ENCODE peak calls at places on chromosomes 1 and 21, in nine cellular contexts. W, Z, H, C, P, B, Q, U and E are unnamed samples.

GRCh38 chr1:22794691-22795090 is 84.1 kb downstream of the EPHB2 start:
- DNase-seq in Q (peak; percentile 36), B (no peak), C (no peak), P (no peak), Z (peak; percentile 41), H (no peak), W (no peak), U (no peak), E (no peak)

GRCh38 chr21:45172408-45172807 is 98.0 kb downstream of the ADARB1 start:
- DNase-seq in P (no peak), B (peak; percentile 37), C (no peak), Z (no peak), Q (no peak), W (no peak), H (no peak), U (no peak), E (no peak)

GRCh38 chr1:46134660-46135331 is 2.4 kb upstream of the PIK3R3 start:
- DNase-seq in B (no peak), H (no peak), C (peak; percentile 79), W (no peak), Q (no peak), U (no peak), P (no peak), Z (no peak), E (no peak)

GRCh38 chr1:89081005-89081404 is 16.0 kb upstream of the GBP1 start:
- DNase-seq in B (no peak), P (no peak), W (no peak), Q (no peak), U (no peak), Z (no peak), H (no peak), C (no peak), E (no peak)

GRCh38 chr1:243621973-243622372 is 228.1 kb downstream of the AKT3 start:
- DNase-seq in P (no peak), C (peak; percentile 24), U (no peak), H (no peak), B (no peak), Z (no peak), W (no peak), Q (no peak), E (no peak)

GRCh38 chr21:17636711-17637110 is 24.0 kb upstream of the BTG3 start:
- DNase-seq in Z (no peak), U (no peak), H (no peak), P (no peak), B (no peak), W (no peak), Q (no peak), C (no peak), E (no peak)

GRCh38 chr1:215605011-215605621 is 38.0 kb downstream of the KCTD3 start:
- DNase-seq in U (no peak), H (no peak), P (no peak), Q (no peak), C (no peak), B (no peak), Z (no peak), W (no peak), E (no peak)

GRCh38 chr1:7873801-7874795 is 21.2 kb upstream of the UTS2 start:
- DNase-seq in H (no peak), P (no peak), W (no peak), U (no peak), Q (no peak), Z (no peak), B (no peak), C (peak; percentile 38), E (no peak)

GRCh38 chr1:24283326-24284155 is 35.6 kb upstream of the GRHL3 start:
- DNase-seq in Q (no peak), U (no peak), H (no peak), P (no peak), Z (peak; percentile 31), C (peak; percentile 83), B (no peak), W (no peak), E (no peak)